ENCODE peak calls at places on chromosomes 7 and 10, in seven cellular contexts. T is HCT116, K is WTC11, Q is HepG2, H is H1, B is K562, F is GM12878. U is an unnamed sample.

GRCh38 chr7:139108256-139109187 is 998 bp downstream of the ZC3HAV1 start:
- DNase-seq in T (no peak), K (peak), Q (no peak), H (peak), B (peak), F (no peak), U (peak)

GRCh38 chr7:69880848-69881247 is 282.6 kb downstream of the AUTS2 start:
- DNase-seq in T (no peak), K (no peak), Q (no peak), H (no peak), B (no peak), F (no peak), U (no peak)

GRCh38 chr10:86365346-86366032 is 1.1 kb downstream of the GRID1 start:
- DNase-seq in T (no peak), K (peak), Q (no peak), H (peak), B (no peak), F (no peak), U (no peak)

GRCh38 chr7:131518626-131519025 is 37.8 kb downstream of the PODXL start:
- DNase-seq in T (no peak), K (no peak), Q (no peak), H (no peak), B (no peak), F (no peak), U (no peak)

GRCh38 chr7:78095549-78095948 is 297.0 kb downstream of the PHTF2 start:
- DNase-seq in T (no peak), K (no peak), Q (no peak), H (no peak), B (no peak), F (no peak), U (no peak)

GRCh38 chr10:95660283-95660682 is 3.8 kb upstream of the ALDH18A1 start:
- DNase-seq in T (no peak), K (no peak), Q (no peak), H (no peak), B (no peak), F (no peak), U (no peak)

GRCh38 chr10:124619195-124619594 is 125.0 kb downstream of the FAM53B start:
- DNase-seq in T (no peak), K (no peak), Q (no peak), H (no peak), B (no peak), F (no peak), U (no peak)

GRCh38 chr10:64038097-64038496 is 516.9 kb downstream of the REEP3 start:
- DNase-seq in T (no peak), K (no peak), Q (no peak), H (no peak), B (no peak), F (no peak), U (no peak)

GRCh38 chr7:148940702-148941597 is 56.9 kb upstream of the EZH2 start:
- DNase-seq in T (peak), K (peak), Q (peak), H (peak), B (peak), F (peak), U (peak)

GRCh38 chr7:44673771-44674170 is 67.3 kb downstream of the OGDH start:
- DNase-seq in T (no peak), K (no peak), Q (no peak), H (no peak), B (no peak), F (no peak), U (no peak)

GRCh38 chr7:105268511-105269392 is 120.0 kb downstream of the SRPK2 start:
- DNase-seq in T (no peak), K (no peak), Q (peak), H (no peak), B (no peak), F (no peak), U (peak)

GRCh38 chr10:125060851-125061556 is 99.4 kb downstream of the CTBP2 start:
- DNase-seq in T (peak), K (peak), Q (peak), H (peak), B (peak), F (no peak), U (peak)

GRCh38 chr7:91064938-91065337 is 199.3 kb upstream of the FZD1 start:
- DNase-seq in T (no peak), K (no peak), Q (no peak), H (no peak), B (no peak), F (no peak), U (no peak)

GRCh38 chr7:12719141-12719919 is 31.9 kb downstream of the ARL4A start:
- DNase-seq in T (no peak), K (no peak), Q (no peak), H (no peak), B (peak), F (no peak), U (no peak)

GRCh38 chr10:52335665-52336064 is 21.6 kb downstream of the DKK1 start:
- DNase-seq in T (no peak), K (no peak), Q (no peak), H (no peak), B (no peak), F (no peak), U (no peak)

GRCh38 chr10:86113501-86113900 is 253.1 kb downstream of the GRID1 start:
- DNase-seq in T (no peak), K (no peak), Q (no peak), H (no peak), B (no peak), F (no peak), U (no peak)

GRCh38 chr7:4084271-4084670 is 597.8 kb upstream of the FOXK1 start:
- DNase-seq in T (no peak), K (no peak), Q (no peak), H (no peak), B (no peak), F (no peak), U (no peak)

GRCh38 chr7:74443591-74444365 is 9.9 kb upstream of the GTF2IRD1 start:
- DNase-seq in T (no peak), K (no peak), Q (no peak), H (no peak), B (no peak), F (no peak), U (no peak)

GRCh38 chr7:8291742-8292141 is 29.8 kb upstream of the ICA1 start:
- DNase-seq in T (no peak), K (no peak), Q (no peak), H (no peak), B (no peak), F (no peak), U (no peak)

GRCh38 chr10:121910673-121911420 is 17.0 kb downstream of the ATE1 start:
- DNase-seq in T (no peak), K (no peak), Q (no peak), H (no peak), B (no peak), F (no peak), U (no peak)

GRCh38 chr7:87599336-87599735 is 1.3 kb downstream of the ABCB1 start:
- DNase-seq in T (no peak), K (no peak), Q (peak), H (no peak), B (no peak), F (peak), U (no peak)

GRCh38 chr10:27893320-27894014 is 105.4 kb downstream of the ODAD2 start:
- DNase-seq in T (peak), K (no peak), Q (no peak), H (no peak), B (no peak), F (no peak), U (no peak)

GRCh38 chr10:11285171-11285570 is 267.5 kb downstream of the CELF2 start:
- DNase-seq in T (no peak), K (no peak), Q (no peak), H (no peak), B (no peak), F (no peak), U (no peak)

GRCh38 chr7:26515462-26515861 is 223.8 kb downstream of the SNX10 start:
- DNase-seq in T (peak), K (no peak), Q (no peak), H (no peak), B (no peak), F (no peak), U (no peak)

GRCh38 chr10:3532644-3533043 is 252.4 kb downstream of the KLF6 start:
- DNase-seq in T (peak), K (no peak), Q (no peak), H (no peak), B (no peak), F (no peak), U (no peak)

GRCh38 chr7:138417103-138417695 is 42.9 kb upstream of the TRIM24 start:
- DNase-seq in T (no peak), K (no peak), Q (no peak), H (no peak), B (no peak), F (no peak), U (no peak)

GRCh38 chr7:74026406-74027123 is 1.4 kb upstream of the ELN start:
- DNase-seq in T (peak), K (peak), Q (peak), H (peak), B (peak), F (no peak), U (peak)

GRCh38 chr7:39700165-39700564 is 76.8 kb downstream of the RALA start:
- DNase-seq in T (no peak), K (no peak), Q (no peak), H (no peak), B (no peak), F (no peak), U (no peak)

GRCh38 chr7:21071570-21071969 is 284.9 kb upstream of the SP8 start:
- DNase-seq in T (no peak), K (no peak), Q (no peak), H (no peak), B (no peak), F (no peak), U (no peak)

GRCh38 chr10:44253769-44254462 is 131.0 kb downstream of the CXCL12 start:
- DNase-seq in T (no peak), K (no peak), Q (peak), H (no peak), B (no peak), F (no peak), U (no peak)

GRCh38 chr10:114996542-114996941 is 58.5 kb downstream of the TRUB1 start:
- DNase-seq in T (no peak), K (no peak), Q (no peak), H (no peak), B (no peak), F (no peak), U (no peak)

GRCh38 chr10:89783406-89783805 is 82.0 kb downstream of the KIF20B start:
- DNase-seq in T (no peak), K (no peak), Q (no peak), H (no peak), B (no peak), F (no peak), U (no peak)

GRCh38 chr7:78039791-78040776 is 241.5 kb downstream of the PHTF2 start:
- DNase-seq in T (peak), K (peak), Q (no peak), H (peak), B (peak), F (no peak), U (peak)

GRCh38 chr10:5632430-5632829 is 34.0 kb downstream of the ASB13 start:
- DNase-seq in T (no peak), K (no peak), Q (peak), H (no peak), B (no peak), F (no peak), U (no peak)

GRCh38 chr7:141541375-141541774 is 9.8 kb upstream of the AGK start:
- DNase-seq in T (no peak), K (no peak), Q (no peak), H (no peak), B (no peak), F (no peak), U (no peak)

GRCh38 chr7:76357379-76358052 is 1.3 kb downstream of the YWHAG start:
- DNase-seq in T (no peak), K (no peak), Q (no peak), H (no peak), B (no peak), F (no peak), U (no peak)

GRCh38 chr10:72043016-72043834 is 45.1 kb downstream of the SPOCK2 start:
- DNase-seq in T (no peak), K (no peak), Q (no peak), H (no peak), B (no peak), F (no peak), U (no peak)

DNA sequence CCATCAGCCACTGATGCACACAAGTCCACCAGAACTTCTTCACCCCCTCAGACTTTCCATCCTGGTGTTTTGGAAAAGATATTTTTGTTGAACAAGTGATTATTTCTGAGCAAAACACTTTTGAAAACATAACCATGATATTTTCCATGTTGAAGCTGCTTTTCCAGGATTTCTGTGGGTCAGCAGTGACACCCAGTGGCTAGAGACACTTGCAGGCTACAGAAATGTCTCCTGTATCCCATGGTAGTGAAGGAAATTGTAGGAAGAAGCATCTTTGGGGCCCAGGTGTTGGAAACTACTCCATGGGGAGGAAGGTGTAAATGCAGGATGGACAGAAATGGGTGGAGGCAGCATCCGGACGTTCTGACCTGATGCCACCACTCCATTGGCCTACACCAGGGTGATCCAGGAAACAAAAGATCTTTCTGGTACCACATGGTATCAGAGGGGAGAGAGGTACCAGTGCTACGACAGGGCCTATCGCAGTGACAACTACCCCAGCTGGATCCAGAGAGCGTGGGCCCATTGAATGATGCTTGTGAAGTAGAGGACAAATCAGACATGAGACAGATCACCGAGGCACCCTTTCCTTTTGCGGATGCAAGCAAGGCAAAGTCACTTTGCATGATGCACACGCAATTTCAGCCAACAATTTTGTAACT is 111.7 kb upstream of the COBL start:
- DNase-seq in T (peak), K (peak), Q (no peak), H (peak), B (no peak), F (no peak), U (no peak)
- TF ChIP-seq SP1 in T (no peak), K (no peak), Q (no peak), H (no peak), B (no peak), F (no peak), U (no peak)

DNA sequence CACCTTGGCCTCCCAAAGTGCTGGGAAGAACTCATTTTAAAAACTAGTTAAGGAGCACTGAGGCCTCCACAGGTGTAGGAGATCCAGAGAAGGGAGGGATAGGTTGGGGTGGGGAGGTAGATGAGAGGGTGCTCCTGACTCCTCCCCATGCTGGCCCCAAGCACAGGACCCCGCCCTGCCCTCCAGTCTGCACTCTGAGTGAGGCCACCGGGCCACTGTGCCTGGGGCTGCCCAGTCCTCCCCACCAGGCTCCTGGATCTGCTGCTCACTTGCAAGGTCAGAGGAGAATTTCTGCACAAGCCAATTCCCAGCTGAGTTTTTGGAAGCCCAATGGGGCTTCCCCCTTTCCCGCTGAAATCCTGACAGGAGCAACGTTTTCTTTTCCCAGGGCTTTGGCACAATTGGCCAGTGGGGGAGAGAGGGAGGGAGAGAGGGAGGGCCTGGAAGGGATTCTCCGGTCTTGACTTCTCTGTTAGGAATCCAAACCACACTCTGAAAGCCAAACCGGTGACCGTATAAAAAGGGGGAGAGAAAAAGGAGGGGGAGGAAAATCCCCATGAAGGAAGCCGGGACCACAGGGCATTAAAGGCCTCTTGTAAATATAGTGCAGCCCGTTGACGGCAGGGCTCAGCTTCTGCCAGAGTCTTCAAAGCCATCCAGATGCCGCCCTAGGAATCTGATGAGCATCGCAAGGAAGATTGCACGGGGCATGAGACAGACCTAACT is 116.2 kb downstream of the SH3PXD2A start:
- DNase-seq in T (no peak), K (no peak), Q (no peak), H (no peak), B (no peak), F (no peak), U (no peak)
- TF ChIP-seq SP1 in T (no peak), K (no peak), Q (no peak), H (no peak), B (no peak), F (no peak), U (no peak)

DNA sequence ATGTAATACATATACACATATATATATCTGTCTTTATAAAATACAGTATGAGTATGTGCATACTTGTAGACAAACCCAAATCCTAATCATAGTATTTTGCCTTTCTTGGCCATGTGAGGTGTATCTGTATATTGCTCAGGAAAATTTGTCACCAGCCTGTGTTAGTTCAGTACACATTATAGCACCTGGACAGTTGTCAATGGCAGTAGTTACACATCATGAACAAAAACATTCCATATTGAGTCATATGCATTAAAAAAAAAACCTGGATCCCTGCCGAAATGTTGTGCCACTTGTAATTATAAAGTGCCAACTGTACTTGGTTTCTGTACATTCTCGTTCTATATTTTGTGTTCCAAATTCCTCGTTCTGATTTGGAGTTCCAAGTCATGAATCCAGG is 410.4 kb downstream of the INHBA start:
- DNase-seq in T (no peak), K (no peak), Q (no peak), H (no peak), B (no peak), F (no peak), U (no peak)
- TF ChIP-seq SP1 in T (no peak), K (no peak), Q (no peak), H (no peak), B (no peak), F (no peak), U (no peak)

GRCh38 chr7:156014808-156015207 is 202.5 kb upstream of the SHH start:
- DNase-seq in T (no peak), K (no peak), Q (no peak), H (no peak), B (no peak), F (no peak), U (no peak)
- TF ChIP-seq SP1 in T (no peak), K (no peak), Q (no peak), H (no peak), B (no peak), F (no peak), U (no peak)

GRCh38 chr10:1130995-1131790 is 75.0 kb downstream of the WDR37 start:
- DNase-seq in T (no peak), K (no peak), Q (no peak), H (peak), B (no peak), F (no peak), U (no peak)
- TF ChIP-seq SP1 in T (no peak), K (no peak), Q (no peak), H (no peak), B (no peak), F (no peak), U (no peak)

GRCh38 chr7:111677848-111678247 is 115.6 kb upstream of the IMMP2L start:
- DNase-seq in T (no peak), K (no peak), Q (no peak), H (no peak), B (no peak), F (no peak), U (no peak)
- TF ChIP-seq SP1 in T (no peak), K (no peak), Q (no peak), H (no peak), B (no peak), F (no peak), U (no peak)

U was measured in HEK293T.